ENCODE peak calls at places on chromosome 3, in six cellular contexts. Y, H, V, I, Z and F are unnamed samples.

GRCh38 chr3:10553586-10554235 is 48.3 kb upstream of the ATP2B2 start:
- DNase-seq in Y (no peak), H (no peak), V (no peak), I (peak), Z (peak), F (peak)

GRCh38 chr3:126731044-126731443 is 27.0 kb downstream of the CHCHD6 start:
- DNase-seq in Y (peak), H (no peak), V (no peak), I (peak), Z (no peak), F (no peak)

GRCh38 chr3:173774275-173774674 is 376.7 kb downstream of the NLGN1 start:
- DNase-seq in Y (no peak), H (no peak), V (no peak), I (no peak), Z (no peak), F (no peak)

GRCh38 chr3:131730581-131730980 is 227.8 kb upstream of the MRPL3 start:
- DNase-seq in Y (no peak), H (no peak), V (no peak), I (no peak), Z (no peak), F (no peak)

GRCh38 chr3:107206945-107207344 is 170.3 kb upstream of the CCDC54 start:
- DNase-seq in Y (no peak), H (no peak), V (no peak), I (peak), Z (no peak), F (no peak)

GRCh38 chr3:115709931-115710330 is 86.6 kb downstream of the GAP43 start:
- DNase-seq in Y (no peak), H (no peak), V (no peak), I (no peak), Z (no peak), F (no peak)

GRCh38 chr3:177447938-177448337 is 250.7 kb upstream of the TBL1XR1 start:
- DNase-seq in Y (no peak), H (peak), V (no peak), I (peak), Z (peak), F (no peak)

GRCh38 chr3:172024679-172025078 is 14.7 kb upstream of the FNDC3B start:
- DNase-seq in Y (no peak), H (no peak), V (no peak), I (no peak), Z (no peak), F (no peak)

GRCh38 chr3:30399394-30400181 is 206.8 kb upstream of the TGFBR2 start:
- DNase-seq in Y (no peak), H (no peak), V (no peak), I (no peak), Z (no peak), F (no peak)

GRCh38 chr3:16668776-16669545 is 63.7 kb upstream of the DAZL start:
- DNase-seq in Y (no peak), H (no peak), V (no peak), I (no peak), Z (no peak), F (no peak)

GRCh38 chr3:13111874-13112520 is 38.8 kb upstream of the IQSEC1 start:
- DNase-seq in Y (no peak), H (no peak), V (no peak), I (peak), Z (peak), F (no peak)

GRCh38 chr3:155871746-155872158 is 1.3 kb downstream of the GMPS start:
- DNase-seq in Y (no peak), H (no peak), V (no peak), I (no peak), Z (no peak), F (no peak)

GRCh38 chr3:161014997-161015749 is 90.0 kb downstream of the B3GALNT1 start:
- DNase-seq in Y (no peak), H (no peak), V (no peak), I (no peak), Z (no peak), F (no peak)

GRCh38 chr3:72449551-72449950 is 398.7 kb downstream of the SHQ1 start:
- DNase-seq in Y (no peak), H (no peak), V (no peak), I (no peak), Z (no peak), F (no peak)

GRCh38 chr3:10343526-10343925 is 22.6 kb upstream of the SEC13 start:
- DNase-seq in Y (no peak), H (no peak), V (no peak), I (no peak), Z (no peak), F (no peak)

GRCh38 chr3:172065967-172066762 is 26.8 kb downstream of the FNDC3B start:
- DNase-seq in Y (no peak), H (no peak), V (no peak), I (no peak), Z (no peak), F (no peak)

GRCh38 chr3:194841515-194841841 is 155.8 kb downstream of the FAM43A start:
- DNase-seq in Y (no peak), H (no peak), V (no peak), I (no peak), Z (no peak), F (no peak)

GRCh38 chr3:183819831-183820230 is 5.5 kb downstream of the MAP6D1 start:
- DNase-seq in Y (no peak), H (no peak), V (no peak), I (no peak), Z (no peak), F (no peak)

GRCh38 chr3:178393833-178394232 is 142.4 kb upstream of the KCNMB2 start:
- DNase-seq in Y (no peak), H (no peak), V (no peak), I (no peak), Z (no peak), F (no peak)

GRCh38 chr3:163058190-163058854 is 1561.7 kb downstream of the OTOL1 start:
- DNase-seq in Y (no peak), H (no peak), V (no peak), I (peak), Z (no peak), F (no peak)

GRCh38 chr3:120791958-120792357 is 49.4 kb downstream of the GTF2E1 start:
- DNase-seq in Y (no peak), H (no peak), V (no peak), I (no peak), Z (no peak), F (no peak)

GRCh38 chr3:197417451-197417850 is 119.0 kb upstream of the DLG1 start:
- DNase-seq in Y (no peak), H (no peak), V (no peak), I (peak), Z (no peak), F (no peak)

GRCh38 chr3:73601031-73601430 is 23.7 kb downstream of the PDZRN3 start:
- DNase-seq in Y (no peak), H (no peak), V (no peak), I (no peak), Z (no peak), F (no peak)

GRCh38 chr3:152376351-152377183 is 107.8 kb downstream of the MBNL1 start:
- DNase-seq in Y (no peak), H (no peak), V (no peak), I (no peak), Z (no peak), F (no peak)

GRCh38 chr3:124203292-124203691 is 211.4 kb upstream of the ROPN1 start:
- DNase-seq in Y (no peak), H (no peak), V (no peak), I (no peak), Z (no peak), F (no peak)

GRCh38 chr3:16849795-16850194 is 35.0 kb upstream of the PLCL2 start:
- DNase-seq in Y (no peak), H (no peak), V (no peak), I (no peak), Z (no peak), F (no peak)

GRCh38 chr3:123678108-123678511 is 93.3 kb upstream of the HACD2 start:
- DNase-seq in Y (no peak), H (no peak), V (no peak), I (no peak), Z (no peak), F (no peak)

GRCh38 chr3:34544136-34544535 is 745.7 kb downstream of the PDCD6IP start:
- DNase-seq in Y (no peak), H (no peak), V (no peak), I (no peak), Z (no peak), F (no peak)

GRCh38 chr3:150699068-150699635 is 4.6 kb downstream of the ERICH6 start:
- DNase-seq in Y (no peak), H (no peak), V (no peak), I (no peak), Z (no peak), F (no peak)

GRCh38 chr3:55013145-55013544 is 85.3 kb upstream of the LRTM1 start:
- DNase-seq in Y (no peak), H (no peak), V (no peak), I (no peak), Z (no peak), F (no peak)

GRCh38 chr3:190076601-190077444 is 43.9 kb downstream of the P3H2 start:
- DNase-seq in Y (no peak), H (peak), V (no peak), I (no peak), Z (no peak), F (no peak)

GRCh38 chr3:49721861-49722781 is 1.6 kb downstream of the GMPPB start:
- DNase-seq in Y (no peak), H (no peak), V (peak), I (peak), Z (no peak), F (no peak)

GRCh38 chr3:49721165-49721860 is 1.8 kb upstream of the AMIGO3 start:
- DNase-seq in Y (no peak), H (no peak), V (peak), I (no peak), Z (no peak), F (no peak)

GRCh38 chr3:49719214-49719884 is at the start of gene AMIGO3:
- DNase-seq in Y (peak), H (peak), V (peak), I (peak), Z (peak), F (peak)

GRCh38 chr3:49718419-49719213 is 868 bp downstream of the AMIGO3 start:
- DNase-seq in Y (no peak), H (no peak), V (peak), I (peak), Z (peak), F (no peak)

DNA sequence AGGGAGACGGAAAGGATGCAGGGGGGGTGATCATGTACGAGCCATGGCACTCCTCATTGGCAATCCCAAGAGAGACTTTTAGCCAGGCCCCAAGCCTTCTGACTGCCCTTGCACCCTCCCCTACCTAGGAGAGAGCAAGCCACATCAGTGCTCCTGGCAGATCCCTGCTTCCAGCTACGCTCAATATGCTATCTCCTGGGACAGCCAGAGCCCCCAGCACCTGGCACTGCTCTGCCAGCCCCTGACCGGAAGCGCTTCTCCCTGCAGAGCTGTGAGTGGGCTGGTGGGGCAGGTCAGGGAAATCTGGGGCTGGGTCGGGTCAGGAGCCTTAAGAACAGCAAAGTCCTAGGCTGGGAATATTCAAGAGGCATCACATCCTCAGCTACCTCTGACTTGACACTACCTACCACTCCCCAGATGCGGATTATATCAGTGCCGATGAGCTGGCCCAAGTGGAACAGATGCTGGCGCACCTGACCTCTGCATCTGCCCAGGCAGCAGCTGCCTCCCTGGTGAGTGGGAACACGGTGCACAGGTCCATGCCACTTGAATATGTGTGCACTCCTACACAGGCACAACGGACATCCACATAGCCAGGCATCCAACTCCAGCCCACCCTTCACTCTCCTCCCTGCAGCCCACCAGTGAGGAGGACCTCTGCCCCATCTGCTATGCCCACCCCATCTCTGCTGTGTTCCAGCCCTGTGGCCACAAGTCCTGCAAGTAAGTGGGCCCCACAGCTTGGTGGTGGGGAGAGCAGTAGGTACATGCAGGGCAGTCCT is 1.1 kb upstream of the AMIGO3 start:
- DNase-seq in Y (no peak), H (no peak), V (peak), I (peak), Z (peak), F (no peak)
- TF ChIP-seq POLR2AphosphoS5 in Y (peak), H (no peak), V (no peak), I (no peak), Z (no peak), F (no peak)

DNA sequence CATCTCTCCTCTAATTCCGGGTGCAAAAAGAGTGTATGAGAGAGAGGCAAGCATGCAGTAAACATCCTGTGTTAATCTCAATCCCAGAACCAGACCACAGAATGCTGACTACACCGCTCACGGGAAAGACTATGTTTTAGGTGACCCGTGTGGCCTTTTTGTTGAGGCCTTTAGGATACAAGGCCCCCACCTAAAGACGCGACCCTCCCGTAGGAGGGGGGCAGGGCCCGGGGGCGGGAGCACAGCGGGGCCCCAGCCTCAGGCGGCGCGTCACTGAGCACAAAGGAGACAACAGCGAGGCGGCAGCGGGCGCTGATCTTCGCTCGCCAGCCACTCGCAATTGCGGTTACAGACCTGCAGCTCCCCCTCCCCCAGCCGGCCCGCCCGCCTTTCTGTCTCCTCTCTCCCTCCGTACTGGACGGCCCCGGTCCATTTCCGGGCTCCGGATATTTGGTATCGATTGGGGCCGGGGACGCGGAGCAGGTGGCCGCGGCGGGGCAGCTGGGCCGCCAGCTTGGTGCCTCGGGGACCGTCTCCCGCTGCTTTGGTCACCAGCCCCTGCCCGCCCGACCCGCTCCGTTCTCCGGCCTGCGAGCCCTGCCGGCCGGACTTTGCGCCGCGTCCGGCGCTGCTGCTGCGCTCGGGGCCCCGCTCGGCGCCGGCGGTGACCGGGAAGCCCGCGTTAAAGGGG is at the start of gene CCDC50:
- DNase-seq in Y (peak), H (peak), V (no peak), I (peak), Z (peak), F (peak)
- TF ChIP-seq POLR2A in Y (peak), H (no peak), V (no peak), I (peak), Z (peak), F (peak)

GRCh38 chr3:52280046-52280445 is 1.6 kb upstream of the WDR82 start:
- DNase-seq in Y (no peak), H (no peak), V (no peak), I (no peak), Z (no peak), F (no peak)
- TF ChIP-seq POLR2AphosphoS5 in Y (no peak), H (no peak), V (peak), I (no peak), Z (no peak), F (peak)

GRCh38 chr3:136195258-136196063 is 674 bp downstream of the MSL2 start:
- DNase-seq in Y (peak), H (peak), V (no peak), I (peak), Z (peak), F (peak)
- TF ChIP-seq POLR2A in Y (no peak), H (no peak), V (no peak), I (no peak), Z (no peak), F (no peak)

GRCh38 chr3:143597774-143598652 is 250.3 kb downstream of the SLC9A9 start:
- DNase-seq in Y (no peak), H (no peak), V (no peak), I (no peak), Z (no peak), F (peak)
- TF ChIP-seq POLR2AphosphoS5 in Y (no peak), H (no peak), V (no peak), I (no peak), Z (no peak), F (no peak)

GRCh38 chr3:57227930-57228733 is 603 bp downstream of the APPL1 start:
- DNase-seq in Y (no peak), H (no peak), V (no peak), I (peak), Z (peak), F (no peak)
- TF ChIP-seq POLR2A in Y (no peak), H (no peak), V (no peak), I (peak), Z (no peak), F (no peak)

GRCh38 chr3:37627951-37628620 is 233.6 kb upstream of the CTDSPL start:
- DNase-seq in Y (no peak), H (no peak), V (peak), I (no peak), Z (no peak), F (peak)
- TF ChIP-seq POLR2AphosphoS5 in Y (no peak), H (no peak), V (no peak), I (no peak), Z (no peak), F (no peak)